ENCODE peak calls at places on chromosomes 13 and 19, in five cellular contexts. A is GM23248, O is activated T-helper 1 cell treated with Interleukin-2 at 50 U/mL for 16 hours, N is stomach, W is M059J. Q is an unnamed sample.
A peak's percentile ranks its signal among the peaks of the same experiment; 100 is the strongest.

GRCh38 chr13:44004881-44005280 is 125.2 kb downstream of the LACC1 start:
- DNase-seq in N (no peak), W (peak; percentile 76), O (no peak), A (peak; percentile 68), Q (no peak)

GRCh38 chr13:30395192-30396158 is 26.8 kb upstream of the UBE2L5 start:
- DNase-seq in A (peak; percentile 94), O (peak; percentile 45), N (peak; percentile 97), W (peak; percentile 85), Q (peak; percentile 75)

GRCh38 chr13:42832341-42833153 is 51.2 kb downstream of the FAM216B start:
- DNase-seq in N (peak; percentile 29), O (no peak), W (peak; percentile 96), A (peak; percentile 94), Q (no peak)

GRCh38 chr13:50376895-50377575 is 361.8 kb downstream of the KCNRG start:
- DNase-seq in A (no peak), W (no peak), N (no peak), O (no peak), Q (no peak)

GRCh38 chr13:24670927-24671326 is 9.3 kb upstream of the ATP12A start:
- DNase-seq in O (no peak), W (peak; percentile 46), N (no peak), A (peak; percentile 75), Q (peak; percentile 72)

GRCh38 chr19:16862826-16863405 is 25.9 kb upstream of the F2RL3 start:
- DNase-seq in W (no peak), A (no peak), O (no peak), N (no peak), Q (peak; percentile 51)

GRCh38 chr13:50780201-50781015 is 63.1 kb downstream of the DLEU7 start:
- DNase-seq in W (no peak), A (no peak), O (no peak), N (no peak), Q (no peak)

GRCh38 chr13:38880397-38880796 is 110.2 kb downstream of the STOML3 start:
- DNase-seq in W (no peak), N (no peak), A (no peak), O (no peak), Q (no peak)

GRCh38 chr13:113889467-113889866 is 25.6 kb upstream of the GAS6 start:
- DNase-seq in A (peak; percentile 19), W (no peak), O (no peak), N (no peak), Q (no peak)